ENCODE peak calls at places on chromosome 9, in eight cellular contexts. S is AG09309, F is IMR-90, Z is ovary, O is AG04450, Q is GM12864, T is cardiac fibroblast, E is dorsolateral prefrontal cortex. I is an unnamed sample.

GRCh38 chr9:86126998-86127972 is 27.9 kb upstream of the GOLM1 start:
- DNase-seq in S (peak; percentile 33), F (peak; percentile 74), Z (peak; percentile 29), O (peak; percentile 47), Q (no peak), T (peak; percentile 82), E (peak; percentile 49), I (peak; percentile 13)

GRCh38 chr9:94630833-94631232 is 8.5 kb downstream of the FBP1 start:
- DNase-seq in S (no peak), F (no peak), Z (no peak), O (no peak), Q (no peak), T (no peak), E (no peak), I (no peak)

GRCh38 chr9:129938291-129938979 is 103.2 kb downstream of the USP20 start:
- DNase-seq in S (peak; percentile 70), F (peak; percentile 84), Z (no peak), O (peak; percentile 32), Q (no peak), T (peak; percentile 90), E (no peak), I (no peak)

GRCh38 chr9:2299156-2299842 is 284.2 kb downstream of the SMARCA2 start:
- DNase-seq in S (no peak), F (no peak), Z (no peak), O (no peak), Q (no peak), T (no peak), E (no peak), I (no peak)

GRCh38 chr9:124810513-124811355 is 33.8 kb downstream of the OLFML2A start:
- DNase-seq in S (no peak), F (peak; percentile 90), Z (no peak), O (peak; percentile 69), Q (no peak), T (peak; percentile 78), E (no peak), I (no peak)

GRCh38 chr9:130846487-130847305 is 11.6 kb downstream of the ABL1 start:
- DNase-seq in S (no peak), F (peak; percentile 80), Z (peak; percentile 78), O (no peak), Q (no peak), T (peak; percentile 85), E (no peak), I (no peak)

GRCh38 chr9:89477811-89478583 is 19.9 kb downstream of the SEMA4D start:
- DNase-seq in S (no peak), F (peak; percentile 46), Z (peak; percentile 39), O (no peak), Q (no peak), T (peak; percentile 82), E (no peak), I (peak; percentile 47)

GRCh38 chr9:120916573-120916972 is 10.0 kb downstream of the TRAF1 start:
- DNase-seq in S (no peak), F (peak; percentile 64), Z (peak; percentile 90), O (no peak), Q (no peak), T (peak; percentile 89), E (peak; percentile 65), I (no peak)

GRCh38 chr9:100354121-100354800 is 1.5 kb upstream of the TEX10 start:
- DNase-seq in S (no peak), F (no peak), Z (no peak), O (no peak), Q (no peak), T (no peak), E (no peak), I (peak; percentile 21)

GRCh38 chr9:121562261-121562780 is 62.7 kb upstream of the GGTA1 start:
- DNase-seq in S (no peak), F (no peak), Z (no peak), O (no peak), Q (no peak), T (no peak), E (no peak), I (no peak)

GRCh38 chr9:72960446-72960845 is 7.6 kb upstream of the ALDH1A1 start:
- DNase-seq in S (no peak), F (no peak), Z (no peak), O (no peak), Q (no peak), T (peak; percentile 6), E (no peak), I (no peak)

GRCh38 chr9:93655621-93656425 is 79.4 kb downstream of the PHF2 start:
- DNase-seq in S (no peak), F (no peak), Z (no peak), O (no peak), Q (no peak), T (no peak), E (peak; percentile 26), I (no peak)

GRCh38 chr9:113910036-113910639 is 34.0 kb downstream of the ZNF618 start:
- DNase-seq in S (no peak), F (no peak), Z (no peak), O (no peak), Q (no peak), T (no peak), E (no peak), I (no peak)

GRCh38 chr9:93097496-93098205 is 1.6 kb downstream of the CARD19 start:
- DNase-seq in S (no peak), F (peak; percentile 12), Z (peak; percentile 25), O (no peak), Q (no peak), T (no peak), E (no peak), I (no peak)

GRCh38 chr9:19378647-19379046 is 1.4 kb downstream of the RPS6 start:
- DNase-seq in S (no peak), F (no peak), Z (no peak), O (no peak), Q (no peak), T (no peak), E (no peak), I (no peak)

GRCh38 chr9:7980691-7981289 is 181.2 kb upstream of the DMAC1 start:
- DNase-seq in S (no peak), F (no peak), Z (no peak), O (no peak), Q (no peak), T (no peak), E (no peak), I (no peak)

GRCh38 chr9:76574171-76574767 is 115.3 kb downstream of the GCNT1 start:
- DNase-seq in S (no peak), F (no peak), Z (no peak), O (no peak), Q (no peak), T (peak; percentile 22), E (no peak), I (no peak)

GRCh38 chr9:4674783-4675182 is 4.6 kb upstream of the CDC37L1 start:
- DNase-seq in S (peak; percentile 97), F (peak; percentile 95), Z (no peak), O (peak; percentile 85), Q (no peak), T (peak; percentile 74), E (no peak), I (no peak)

GRCh38 chr9:14863402-14863801 is 46.8 kb downstream of the FREM1 start:
- DNase-seq in S (no peak), F (no peak), Z (no peak), O (no peak), Q (no peak), T (no peak), E (no peak), I (no peak)
- TF ChIP-seq CTCF in S (no peak), F (no peak), Z (no peak), O (no peak), Q (no peak), T (no peak), E (no peak), I (no peak)

DNA sequence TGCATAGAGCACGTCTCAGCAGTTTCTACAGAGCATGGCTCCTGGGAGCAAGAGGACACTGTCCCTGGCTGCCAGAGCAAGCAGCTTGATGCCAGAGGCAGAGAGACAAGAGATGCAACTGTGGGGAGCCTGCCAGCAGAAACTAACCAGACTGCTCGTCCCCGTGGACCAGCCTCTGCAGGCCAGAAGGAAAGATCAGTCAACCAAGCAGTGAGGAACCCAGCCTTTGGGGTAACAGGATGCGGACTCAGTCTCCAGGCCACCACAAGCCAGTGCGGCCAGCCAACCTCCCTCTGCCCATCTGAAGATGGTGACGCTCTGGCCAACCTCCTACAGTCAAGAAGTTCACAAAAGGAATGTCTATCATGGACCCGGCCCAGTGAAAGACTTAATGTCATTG is 3.7 kb downstream of the SURF4 start:
- DNase-seq in S (no peak), F (no peak), Z (no peak), O (no peak), Q (no peak), T (no peak), E (no peak), I (no peak)
- H3K4me3 ChIP-seq in S (no peak overlapping the region), F (no peak overlapping the region), Z (no peak overlapping the region), O (no peak overlapping the region), Q (no peak overlapping the region), T (no peak overlapping the region), E (no peak overlapping the region), I (no peak overlapping the region)

DNA sequence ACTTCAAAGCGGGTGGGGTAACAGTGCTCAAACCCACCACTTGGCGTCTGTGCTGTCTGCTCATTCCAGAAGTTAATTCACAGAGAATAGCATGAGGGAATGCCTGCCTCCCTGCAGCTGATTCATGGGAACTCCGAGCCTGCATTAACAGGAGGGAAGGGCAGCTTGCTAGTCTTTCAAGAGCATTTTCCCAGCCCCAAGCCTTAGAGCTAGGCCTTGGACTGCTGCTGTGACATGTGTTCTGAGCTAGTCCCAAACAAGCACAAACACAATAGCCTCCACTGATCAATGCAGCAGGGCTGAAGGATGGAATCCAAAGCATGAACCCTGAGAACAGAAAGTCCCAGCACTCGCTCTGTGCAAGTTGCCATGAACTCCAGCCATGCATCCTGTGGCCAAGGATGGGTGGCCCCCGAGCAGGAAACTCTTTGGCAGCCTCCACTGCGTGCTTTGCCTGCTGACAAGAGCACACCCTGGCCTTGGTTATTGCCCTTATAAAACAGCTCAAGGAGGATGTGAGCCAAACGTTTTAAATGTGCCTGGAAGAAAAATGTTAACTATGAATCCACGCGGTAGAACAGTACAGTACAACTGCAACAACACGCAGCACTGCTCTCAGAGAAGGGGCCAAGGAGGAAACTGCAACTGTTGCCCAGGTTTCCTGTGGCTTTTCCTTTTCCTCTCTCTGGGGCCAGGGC is 653.1 kb upstream of the KLF4 start:
- DNase-seq in S (peak; percentile 85), F (peak; percentile 50), Z (peak; percentile 76), O (no peak), Q (no peak), T (peak; percentile 98), E (peak; percentile 72), I (peak; percentile 47)
- TF ChIP-seq CTCF in S (peak; percentile 33), F (no peak), Z (no peak), O (peak; percentile 12), Q (no peak), T (peak; percentile 30), E (no peak), I (no peak)

GRCh38 chr9:27470291-27470805 is 53.7 kb upstream of the IFNK start:
- DNase-seq in S (no peak), F (no peak), Z (no peak), O (no peak), Q (no peak), T (no peak), E (no peak), I (no peak)

GRCh38 chr9:27468000-27468399 is 56.1 kb upstream of the IFNK start:
- DNase-seq in S (no peak), F (no peak), Z (no peak), O (no peak), Q (no peak), T (no peak), E (no peak), I (no peak)

GRCh38 chr9:27467486-27467885 is 56.6 kb upstream of the IFNK start:
- DNase-seq in S (no peak), F (no peak), Z (no peak), O (no peak), Q (no peak), T (no peak), E (no peak), I (no peak)

GRCh38 chr9:27468450-27469110 is 55.5 kb upstream of the IFNK start:
- DNase-seq in S (no peak), F (no peak), Z (no peak), O (no peak), Q (no peak), T (peak; percentile 4), E (no peak), I (no peak)

GRCh38 chr9:27469583-27469982 is 54.5 kb upstream of the IFNK start:
- DNase-seq in S (no peak), F (no peak), Z (no peak), O (no peak), Q (no peak), T (no peak), E (no peak), I (no peak)
- H3K4me3 ChIP-seq in S (no peak overlapping the region), F (no peak overlapping the region), Z (no peak overlapping the region), O (no peak overlapping the region), Q (no peak overlapping the region), T (no peak overlapping the region), E (no peak overlapping the region), I (no peak overlapping the region)

I was measured in GM12865.